ENCODE peak calls at places on chromosomes 16 and 17, in four cellular contexts. O is mammary epithelial cell, S is vagina, B is DND-41. C is an unnamed sample.
A peak's percentile ranks its signal among the peaks of the same experiment; 100 is the strongest.

GRCh38 chr16:57147381-57148191 is 38.3 kb downstream of the PSME3IP1 start:
- DNase-seq in O (no peak), S (no peak), B (no peak), C (no peak)

GRCh38 chr16:28823291-28823718 is 506 bp downstream of the ATXN2L start:
- DNase-seq in O (no peak), S (no peak), B (no peak), C (no peak)

GRCh38 chr17:19978206-19978802 is 676 bp upstream of the AKAP10 start:
- DNase-seq in O (no peak), S (no peak), B (peak; percentile 31), C (peak; percentile 16)

GRCh38 chr17:64632606-64633005 is 29.5 kb downstream of the SMURF2 start:
- DNase-seq in O (no peak), S (no peak), B (no peak), C (no peak)

GRCh38 chr17:42055003-42055402 is 4.6 kb upstream of the C17orf113 start:
- DNase-seq in O (no peak), S (no peak), B (no peak), C (no peak)

GRCh38 chr16:11752856-11753255 is 10.2 kb upstream of the TXNDC11 start:
- DNase-seq in O (no peak), S (no peak), B (no peak), C (no peak)

GRCh38 chr17:61065263-61065773 is 334.3 kb upstream of the TBX2 start:
- DNase-seq in O (no peak), S (no peak), B (no peak), C (no peak)

GRCh38 chr16:70691223-70692129 is 5.6 kb upstream of the MTSS2 start:
- DNase-seq in O (no peak), S (no peak), B (no peak), C (no peak)

GRCh38 chr17:6092182-6092922 is 22.2 kb downstream of the WSCD1 start:
- DNase-seq in O (no peak), S (no peak), B (no peak), C (no peak)

GRCh38 chr17:83109793-83110645 is 30.6 kb downstream of the METRNL start:
- DNase-seq in O (peak; percentile 91), S (no peak), B (no peak), C (no peak)

GRCh38 chr17:82065193-82065637 is 389 bp downstream of the DUS1L start:
- DNase-seq in O (peak; percentile 21), S (no peak), B (peak; percentile 35), C (no peak)

GRCh38 chr17:57010495-57010894 is 32.6 kb downstream of the SCPEP1 start:
- DNase-seq in O (no peak), S (no peak), B (no peak), C (no peak)

GRCh38 chr16:73202176-73202729 is 154.3 kb upstream of the ZFHX3 start:
- DNase-seq in O (no peak), S (no peak), B (no peak), C (no peak)

GRCh38 chr16:66746682-66747081 is 4.7 kb downstream of the DYNC1LI2 start:
- DNase-seq in O (peak; percentile 15), S (no peak), B (peak; percentile 24), C (no peak)

GRCh38 chr16:51807551-51807950 is 656.5 kb upstream of the SALL1 start:
- DNase-seq in O (peak; percentile 38), S (no peak), B (no peak), C (no peak)

GRCh38 chr16:13938480-13938879 is 18.5 kb downstream of the ERCC4 start:
- DNase-seq in O (no peak), S (no peak), B (no peak), C (no peak)

GRCh38 chr16:83967838-83968482 is at the start of gene NECAB2:
- DNase-seq in O (no peak), S (no peak), B (no peak), C (no peak)

GRCh38 chr16:84303023-84303422 is 8.3 kb downstream of the WFDC1 start:
- DNase-seq in O (no peak), S (no peak), B (no peak), C (no peak)

GRCh38 chr17:66518108-66518507 is 215.7 kb downstream of the PRKCA start:
- DNase-seq in O (no peak), S (no peak), B (no peak), C (no peak)

GRCh38 chr17:298791-299450 is 53.7 kb downstream of the RPH3AL start:
- DNase-seq in O (no peak), S (no peak), B (no peak), C (no peak)

GRCh38 chr17:80872999-80873951 is 118.4 kb upstream of the CHMP6 start:
- DNase-seq in O (peak; percentile 47), S (no peak), B (no peak), C (no peak)

GRCh38 chr16:48318630-48319029 is 66.6 kb downstream of the SIAH1 start:
- DNase-seq in O (no peak), S (no peak), B (peak; percentile 81), C (no peak)

GRCh38 chr17:68613739-68614298 is 12.7 kb upstream of the FAM20A start:
- DNase-seq in O (peak; percentile 25), S (no peak), B (peak; percentile 44), C (no peak)

GRCh38 chr16:15034266-15035162 is 21.4 kb downstream of the NTAN1 start:
- DNase-seq in O (no peak), S (no peak), B (no peak), C (no peak)

GRCh38 chr16:78430281-78430680 is 330.8 kb downstream of the WWOX start:
- DNase-seq in O (no peak), S (no peak), B (no peak), C (no peak)

GRCh38 chr16:324201-324450 is 28.4 kb downstream of the AXIN1 start:
- DNase-seq in O (no peak), S (no peak), B (no peak), C (no peak)

GRCh38 chr17:48873696-48874443 is 18.7 kb upstream of the ATP5MC1 start:
- DNase-seq in O (no peak), S (no peak), B (no peak), C (no peak)

GRCh38 chr17:48871035-48871550 is 21.5 kb upstream of the ATP5MC1 start:
- DNase-seq in O (no peak), S (no peak), B (no peak), C (no peak)

GRCh38 chr17:48869821-48870318 is 22.7 kb upstream of the ATP5MC1 start:
- DNase-seq in O (no peak), S (no peak), B (no peak), C (no peak)

GRCh38 chr17:48873212-48873611 is 19.4 kb upstream of the ATP5MC1 start:
- DNase-seq in O (no peak), S (no peak), B (no peak), C (no peak)

DNA sequence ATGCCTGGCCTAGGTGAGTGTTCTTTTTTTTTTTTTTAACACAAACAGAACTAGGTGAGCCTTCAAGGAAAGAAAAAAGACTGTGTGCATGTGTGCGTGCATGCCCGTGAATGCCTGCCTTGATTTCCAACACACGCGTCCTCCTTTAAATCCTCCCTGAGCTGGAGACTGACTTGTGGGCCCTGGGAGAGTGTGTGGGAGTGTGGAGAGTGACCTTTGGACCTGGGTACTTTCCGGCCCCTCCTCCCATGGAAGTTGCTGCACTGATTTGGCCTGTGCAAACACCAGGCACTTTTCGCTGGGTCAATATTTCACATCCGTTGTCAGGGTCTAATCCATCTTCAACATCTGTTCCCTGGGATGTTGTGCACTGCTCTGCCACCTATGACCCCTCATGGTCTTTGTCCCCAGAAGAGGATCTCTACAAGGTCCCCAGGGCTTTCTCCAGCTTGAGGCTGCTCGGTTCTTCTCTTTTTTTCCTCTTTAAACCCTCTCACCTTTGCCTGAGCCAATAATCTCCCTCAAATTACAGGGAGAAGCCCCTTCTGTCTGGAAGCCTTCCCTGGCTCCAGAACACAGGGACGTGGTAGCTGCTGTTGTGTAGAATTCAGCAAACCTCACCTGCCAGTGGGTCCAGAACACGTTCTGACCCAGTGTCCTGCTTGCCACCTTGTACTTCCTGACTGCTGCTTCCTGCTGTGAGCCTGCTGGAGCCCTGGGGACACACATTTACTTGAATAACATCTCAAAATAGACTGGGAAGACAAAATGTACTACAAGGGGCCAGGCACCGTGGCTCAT is 20.8 kb upstream of the ATP5MC1 start:
- DNase-seq in O (no peak), S (no peak), B (no peak), C (no peak)
- H3K4me1 ChIP-seq in O (no peaks in the 10 kb centered on the region), S (peaks cover 24% of the 10 kb centered on the region), B (no peaks in the 10 kb centered on the region), C (no peaks in the 10 kb centered on the region)

DNA sequence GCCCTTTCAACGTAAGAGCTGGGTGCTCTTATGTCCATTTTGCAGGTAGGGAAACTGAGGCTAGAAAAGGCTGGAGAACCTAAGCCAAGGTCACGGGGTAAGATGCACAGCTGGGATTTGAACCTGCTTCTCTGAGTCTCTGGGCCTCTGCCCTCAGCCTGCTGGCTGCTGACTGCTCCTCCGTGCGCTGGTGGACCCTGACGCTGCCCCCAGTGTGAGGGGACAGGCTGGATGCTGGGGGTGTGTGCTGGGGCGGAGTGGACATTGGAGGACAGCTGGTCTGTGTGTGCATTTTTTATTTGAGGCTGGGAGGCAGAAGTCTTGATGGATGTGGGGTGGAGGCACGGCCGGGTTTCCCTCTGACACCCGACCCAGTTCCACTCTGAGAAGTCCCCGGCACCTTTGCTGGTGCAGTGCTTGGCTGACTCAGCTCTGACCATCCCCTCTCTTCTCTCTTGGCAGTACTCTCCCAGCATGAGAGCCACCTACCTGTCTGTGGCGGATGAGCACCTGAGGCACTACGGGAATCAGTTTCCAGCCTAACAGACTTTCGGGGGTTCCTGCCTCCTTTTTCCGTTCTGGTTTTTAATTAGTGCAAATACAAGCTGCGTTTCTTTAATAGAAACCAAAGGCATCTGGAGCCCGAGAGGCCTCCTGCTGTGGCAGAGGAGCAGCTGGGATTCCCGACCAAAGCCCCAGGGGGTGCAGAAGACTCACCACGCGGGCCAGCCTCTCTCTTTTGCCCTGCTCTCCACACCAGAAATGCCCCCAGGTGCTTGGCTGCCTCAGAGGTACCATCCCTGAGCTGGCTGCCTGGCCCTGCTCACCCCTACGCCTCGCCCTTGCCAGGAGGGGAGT is 14.1 kb upstream of the DNAI2 start:
- DNase-seq in O (peak; percentile 25), S (no peak), B (no peak), C (no peak)
- H3K27me3 ChIP-seq in O (no peaks in the 10 kb centered on the region), S (no peaks in the 10 kb centered on the region), B (no peaks in the 10 kb centered on the region), C (no peaks in the 10 kb centered on the region)

GRCh38 chr17:4154201-4154600 is 11.2 kb downstream of the CYB5D2 start:
- DNase-seq in O (no peak), S (no peak), B (no peak), C (no peak)

GRCh38 chr17:4152471-4152870 is 9.5 kb downstream of the CYB5D2 start:
- DNase-seq in O (peak; percentile 77), S (no peak), B (no peak), C (no peak)

GRCh38 chr17:4156750-4157381 is 13.9 kb downstream of the CYB5D2 start:
- DNase-seq in O (no peak), S (no peak), B (no peak), C (no peak)

GRCh38 chr17:4157618-4158333 is 14.8 kb downstream of the CYB5D2 start:
- DNase-seq in O (no peak), S (no peak), B (no peak), C (no peak)

GRCh38 chr17:4155980-4156620 is 13.1 kb downstream of the CYB5D2 start:
- DNase-seq in O (no peak), S (no peak), B (no peak), C (no peak)
- H3K4me3 ChIP-seq in O (no peak overlapping the region), S (no peak overlapping the region), B (no peak overlapping the region), C (no peak overlapping the region)

DNA sequence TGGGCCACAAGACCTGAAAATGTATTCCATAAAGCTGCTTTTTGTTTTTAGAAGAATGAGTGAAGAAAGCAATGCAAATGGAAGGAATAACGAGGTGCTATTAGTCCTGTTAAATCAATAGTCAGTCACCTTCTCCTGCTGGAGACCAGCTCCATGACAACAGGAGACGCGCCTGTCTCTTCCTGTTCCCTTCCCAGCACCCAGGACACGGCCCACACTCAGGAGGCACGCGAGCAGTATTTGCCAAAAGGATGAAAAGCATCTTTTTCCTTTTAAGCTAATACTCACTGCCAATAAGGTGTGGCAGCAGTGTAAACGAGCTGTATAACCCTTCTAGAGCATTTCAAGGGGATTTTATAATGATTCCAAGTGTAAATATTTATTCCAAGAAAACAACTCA is 37.7 kb downstream of the GTF3C1 start:
- DNase-seq in O (no peak), S (no peak), B (no peak), C (no peak)
- H3K4me1 ChIP-seq in O (no peaks in the 10 kb centered on the region), S (no peaks in the 10 kb centered on the region), B (no peaks in the 10 kb centered on the region), C (no peaks in the 10 kb centered on the region)

GRCh38 chr17:36743130-36743529 is 141.7 kb downstream of the MRM1 start:
- DNase-seq in O (no peak), S (no peak), B (no peak), C (no peak)
- H3K27me3 ChIP-seq in O (no peaks in the 10 kb centered on the region), S (no peaks in the 10 kb centered on the region), B (no peaks in the 10 kb centered on the region), C (no peaks in the 10 kb centered on the region)